ENCODE peak calls at places on chromosomes 2 and 18, in ten cellular contexts. Z is HFFc6; L is GM10248; Y is epithelial cell of esophagus; E is cardiac fibroblast; Q is foreskin fibroblast; O is adrenal gland; S is dorsolateral prefrontal cortex; A is CD8-positive, alpha-beta T cell; N is breast epithelium. F is an unnamed sample.

GRCh38 chr2:156959481-156959880 is 298.0 kb upstream of the GALNT5 start:
- DNase-seq in S (no peak), O (no peak), Z (no peak), A (no peak), N (no peak), E (no peak), L (no peak), Y (no peak), Q (no peak), F (no peak)

GRCh38 chr2:109162999-109163398 is 34.0 kb downstream of the SH3RF3 start:
- DNase-seq in Z (no peak), Q (no peak), O (no peak), L (no peak), S (no peak), N (peak), A (no peak), E (peak), Y (no peak), F (no peak)

GRCh38 chr2:75608684-75609333 is 37.8 kb upstream of the MRPL19 start:
- DNase-seq in O (peak), Z (peak), A (peak), L (peak), S (peak), Y (peak), N (peak), E (peak), Q (no peak), F (peak)

GRCh38 chr2:43872151-43872550 is 33.4 kb downstream of the ABCG8 start:
- DNase-seq in E (no peak), Z (no peak), S (no peak), Q (no peak), Y (no peak), O (no peak), A (no peak), L (no peak), N (no peak), F (no peak)

GRCh38 chr2:31922542-31923408 is 88.0 kb downstream of the MEMO1 start:
- DNase-seq in Z (no peak), N (no peak), E (no peak), O (no peak), Y (peak), Q (no peak), A (no peak), S (no peak), L (no peak), F (no peak)

GRCh38 chr2:69741281-69742169 is at the start of gene ANXA4:
- DNase-seq in L (peak), E (peak), Q (peak), A (peak), S (peak), Z (peak), O (peak), N (peak), Y (peak), F (peak)

GRCh38 chr2:168819829-168820489 is 17.5 kb downstream of the NOSTRIN start:
- DNase-seq in N (no peak), S (no peak), E (no peak), Z (no peak), L (no peak), Y (no peak), Q (no peak), O (no peak), A (no peak), F (no peak)

GRCh38 chr2:216328347-216328746 is 43.9 kb downstream of the MARCHF4 start:
- DNase-seq in O (no peak), N (no peak), A (no peak), L (no peak), E (peak), Y (peak), Z (no peak), S (no peak), Q (no peak), F (no peak)

GRCh38 chr2:146652311-146652710 is 1192.5 kb upstream of the ACVR2A start:
- DNase-seq in Q (peak), Y (no peak), S (no peak), E (peak), O (no peak), A (no peak), Z (peak), L (no peak), N (no peak), F (no peak)

GRCh38 chr18:70072678-70073077 is 125.0 kb upstream of the CD226 start:
- DNase-seq in S (no peak), Q (peak), N (no peak), O (no peak), Y (peak), Z (no peak), A (no peak), L (no peak), E (peak), F (no peak)

GRCh38 chr2:3044587-3045317 is 332.9 kb downstream of the EIPR1 start:
- DNase-seq in A (no peak), E (no peak), N (no peak), Q (no peak), S (no peak), L (no peak), Z (no peak), Y (no peak), O (peak), F (no peak)

GRCh38 chr2:131030478-131030971 is 62.7 kb downstream of the FAM168B start:
- DNase-seq in O (peak), N (no peak), L (no peak), Z (no peak), S (peak), A (no peak), Q (no peak), E (no peak), Y (no peak), F (peak)

GRCh38 chr2:12416600-12416999 is 300.1 kb upstream of the TRIB2 start:
- DNase-seq in E (peak), N (no peak), Q (no peak), Z (no peak), Y (peak), S (no peak), A (peak), O (peak), L (no peak), F (peak)

GRCh38 chr2:17719562-17720371 is 33.8 kb downstream of the SMC6 start:
- DNase-seq in Y (peak), S (no peak), Z (peak), A (no peak), L (peak), N (no peak), E (peak), Q (no peak), O (no peak), F (no peak)

GRCh38 chr2:119011162-119011909 is 69.3 kb downstream of the MARCO start:
- DNase-seq in E (peak), Q (peak), Y (peak), O (peak), Z (no peak), N (no peak), A (no peak), S (no peak), L (peak), F (peak)

GRCh38 chr2:2866459-2866858 is 511.2 kb downstream of the EIPR1 start:
- DNase-seq in L (no peak), Y (no peak), Q (no peak), A (no peak), Z (no peak), E (no peak), N (no peak), O (no peak), S (no peak), F (no peak)

GRCh38 chr2:195651041-195651440 is 6.0 kb upstream of the SLC39A10 start:
- DNase-seq in L (no peak), O (no peak), Q (no peak), E (no peak), Y (no peak), N (no peak), Z (no peak), S (no peak), A (no peak), F (no peak)

GRCh38 chr2:88683160-88684021 is 8.1 kb upstream of the RPIA start:
- DNase-seq in Q (no peak), S (no peak), Z (no peak), N (no peak), Y (no peak), O (no peak), L (no peak), A (no peak), E (peak), F (no peak)

GRCh38 chr2:240156026-240156390 is 15.6 kb upstream of the OTOS start:
- DNase-seq in N (no peak), O (no peak), A (no peak), Q (no peak), S (no peak), L (no peak), E (no peak), Z (no peak), Y (peak), F (no peak)

GRCh38 chr18:3411327-3411726 is 38.6 kb upstream of the TGIF1 start:
- DNase-seq in N (no peak), E (no peak), Z (no peak), S (no peak), Q (no peak), A (no peak), L (no peak), Y (no peak), O (no peak), F (no peak)

GRCh38 chr2:232325324-232326273 is 53.0 kb upstream of the ALPP start:
- DNase-seq in Z (peak), E (peak), L (peak), S (peak), A (peak), Q (no peak), O (peak), Y (peak), N (peak), F (peak)

GRCh38 chr2:217950401-217950871 is 52.4 kb downstream of the TNS1 start:
- DNase-seq in E (no peak), O (peak), L (no peak), Q (no peak), Z (no peak), A (no peak), N (no peak), S (peak), Y (no peak), F (no peak)

GRCh38 chr2:43214253-43214652 is 12.2 kb downstream of the ZFP36L2 start:
- DNase-seq in L (no peak), Z (no peak), Y (no peak), A (no peak), S (no peak), Q (no peak), E (no peak), O (no peak), N (no peak), F (no peak)

GRCh38 chr18:26185267-26185666 is 41.0 kb upstream of the TAF4B start:
- DNase-seq in O (no peak), Y (peak), Q (no peak), L (no peak), N (no peak), Z (no peak), A (no peak), E (no peak), S (no peak), F (no peak)

GRCh38 chr2:18119883-18120282 is 241.4 kb downstream of the KCNS3 start:
- DNase-seq in N (no peak), Z (peak), O (peak), L (no peak), Y (no peak), E (no peak), S (no peak), A (no peak), Q (peak), F (no peak)

GRCh38 chr2:201451330-201452057 is at the start of the genes STRADB and TRAK2:
- DNase-seq in A (peak), Y (peak), O (peak), Z (peak), Q (peak), N (peak), E (peak), L (peak), S (peak), F (peak)
- TF ChIP-seq CTCF in A (no peak), Y (peak), O (peak), Z (peak), Q (no peak), N (peak), E (peak), L (peak), S (peak), F (no peak)

GRCh38 chr2:153953761-153954160 is 82.0 kb downstream of the GALNT13 start:
- DNase-seq in L (no peak), Q (no peak), Y (no peak), E (no peak), N (no peak), A (no peak), Z (no peak), O (no peak), S (no peak), F (no peak)
- TF ChIP-seq CTCF in L (no peak), Q (no peak), Y (no peak), E (no peak), N (no peak), A (no peak), Z (no peak), O (no peak), S (no peak), F (no peak)

GRCh38 chr2:238874330-238875050 is 26.6 kb downstream of the TWIST2 start:
- DNase-seq in L (no peak), A (no peak), S (no peak), E (peak), Z (peak), N (no peak), Q (no peak), O (peak), Y (no peak), F (no peak)

GRCh38 chr2:238873841-238874240 is 26.0 kb downstream of the TWIST2 start:
- DNase-seq in Z (no peak), O (peak), Q (no peak), S (no peak), E (no peak), Y (no peak), A (no peak), N (no peak), L (no peak), F (no peak)

GRCh38 chr2:238876232-238876630 is 28.3 kb downstream of the TWIST2 start:
- DNase-seq in S (no peak), E (no peak), N (no peak), A (no peak), Z (no peak), Q (no peak), L (no peak), O (no peak), Y (no peak), F (no peak)

GRCh38 chr2:238875531-238876231 is 27.8 kb downstream of the TWIST2 start:
- DNase-seq in L (no peak), Y (no peak), Z (no peak), A (no peak), N (no peak), O (peak), E (no peak), Q (no peak), S (no peak), F (no peak)

DNA sequence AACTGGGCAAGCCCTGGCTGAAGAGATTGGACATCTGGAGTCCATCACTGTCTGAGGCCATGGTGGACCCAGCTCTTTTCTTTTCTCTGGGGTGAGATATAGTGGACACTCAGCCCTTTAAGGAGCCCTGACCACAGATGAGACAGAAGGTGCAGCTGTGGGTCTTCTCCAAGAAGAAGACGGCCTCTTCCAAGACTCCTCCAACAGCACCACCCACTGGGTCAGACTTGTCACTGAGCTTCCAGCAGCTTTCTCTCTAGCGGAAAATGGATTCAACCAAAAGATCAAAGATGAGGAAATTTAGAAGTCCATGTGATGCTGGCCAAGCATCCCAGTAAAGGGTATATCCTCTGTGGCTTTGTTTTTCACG is 27.3 kb downstream of the TWIST2 start:
- DNase-seq in A (no peak), E (peak), Z (peak), L (no peak), N (no peak), Q (no peak), O (peak), Y (no peak), S (no peak), F (no peak)
- TF ChIP-seq CTCF in A (no peak), E (peak), Z (peak), L (no peak), N (no peak), Q (no peak), O (no peak), Y (no peak), S (no peak), F (no peak)

DNA sequence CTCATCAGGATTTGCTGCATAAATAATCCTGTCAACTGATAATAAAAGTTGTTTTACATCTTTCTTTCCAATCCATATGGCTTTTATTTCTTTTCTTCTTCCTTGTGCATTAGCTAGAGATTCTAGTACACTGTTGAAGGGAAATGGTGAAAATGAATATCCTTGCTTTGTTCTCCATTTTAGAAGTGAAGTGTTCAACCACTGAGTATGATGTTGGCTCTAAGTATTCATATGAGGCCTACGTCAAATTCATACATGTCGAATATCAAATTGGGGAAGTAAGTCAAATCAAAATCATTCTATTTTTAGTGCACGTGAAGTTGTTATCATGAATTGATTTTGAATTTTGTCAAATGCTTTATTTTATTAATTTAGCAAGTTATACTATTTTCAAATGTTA is 7.8 kb upstream of the ACKR3 start:
- DNase-seq in N (no peak), E (no peak), L (no peak), A (no peak), S (no peak), Z (no peak), O (no peak), Q (no peak), Y (no peak), F (no peak)
- TF ChIP-seq CTCF in N (no peak), E (no peak), L (no peak), A (no peak), S (no peak), Z (no peak), O (no peak), Q (no peak), Y (no peak), F (no peak)

GRCh38 chr2:176821350-176821749 is 391.2 kb upstream of the HNRNPA3 start:
- DNase-seq in S (no peak), N (no peak), O (no peak), E (no peak), L (no peak), Q (no peak), A (no peak), Y (no peak), Z (no peak), F (no peak)
- TF ChIP-seq CTCF in S (no peak), N (no peak), O (no peak), E (no peak), L (no peak), Q (no peak), A (no peak), Y (no peak), Z (peak), F (no peak)

DNA sequence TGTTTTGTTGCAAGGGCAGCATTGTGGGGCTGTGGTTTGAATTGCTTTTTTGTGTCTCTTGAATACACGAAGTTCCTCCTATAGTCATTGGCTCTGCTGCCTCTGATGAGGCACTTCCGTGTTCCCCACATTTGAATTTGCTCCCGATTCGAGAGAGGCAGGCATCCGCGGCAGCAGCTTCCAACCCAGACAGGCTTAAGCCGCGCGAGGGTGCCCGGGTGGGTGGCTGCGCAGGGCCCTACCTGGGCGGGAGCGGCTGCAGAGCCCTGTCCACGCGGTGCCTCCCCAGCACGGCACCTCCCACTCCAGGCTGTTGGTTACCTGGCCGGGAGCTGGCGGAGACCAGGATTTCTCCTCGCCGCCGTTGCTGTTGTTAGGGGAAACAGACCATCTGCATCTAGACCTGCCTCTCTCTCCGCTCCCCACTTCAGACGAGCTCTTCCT is 151.3 kb downstream of the NEDD4L start:
- DNase-seq in Y (peak), S (peak), E (no peak), Q (no peak), A (no peak), N (peak), L (peak), O (peak), Z (no peak), F (no peak)
- TF ChIP-seq CTCF in Y (no peak), S (no peak), E (no peak), Q (no peak), A (no peak), N (no peak), L (no peak), O (no peak), Z (no peak), F (no peak)

GRCh38 chr18:63949068-63949737 is at the start of gene HMSD:
- DNase-seq in A (no peak), E (peak), O (peak), Y (peak), Q (no peak), N (no peak), S (no peak), L (peak), Z (no peak), F (peak)
- TF ChIP-seq CTCF in A (no peak), E (peak), O (peak), Y (peak), Q (peak), N (no peak), S (peak), L (peak), Z (peak), F (no peak)

F was measured in lung.